ENCODE peak calls at places on chromosomes 7 and 10, in five cellular contexts. Y is tibial artery, W is coronary artery, L is stomach, D is lower lobe of right lung. I is an unnamed sample.

GRCh38 chr7:49112222-49112621 is 187.9 kb downstream of the CDC14C start:
- DNase-seq in Y (no peak), W (no peak), L (no peak), D (no peak), I (no peak)

GRCh38 chr7:151853896-151854807 is 22.8 kb downstream of the PRKAG2 start:
- DNase-seq in Y (peak), W (no peak), L (no peak), D (peak), I (no peak)

GRCh38 chr10:125261491-125262186 is 101.3 kb upstream of the CTBP2 start:
- DNase-seq in Y (no peak), W (no peak), L (no peak), D (no peak), I (no peak)

GRCh38 chr7:99767662-99768061 is 16.3 kb downstream of the CYP3A4 start:
- DNase-seq in Y (no peak), W (no peak), L (no peak), D (no peak), I (no peak)

GRCh38 chr10:124651402-124651887 is 92.7 kb downstream of the FAM53B start:
- DNase-seq in Y (no peak), W (no peak), L (no peak), D (no peak), I (no peak)

GRCh38 chr10:74071151-74071550 is 73.2 kb downstream of the VCL start:
- DNase-seq in Y (no peak), W (no peak), L (no peak), D (no peak), I (no peak)

GRCh38 chr10:78576276-78576675 is 492.5 kb upstream of the ZMIZ1 start:
- DNase-seq in Y (no peak), W (no peak), L (no peak), D (no peak), I (no peak)

GRCh38 chr7:102472126-102473041 is 6.3 kb downstream of the POLR2J start:
- DNase-seq in Y (peak), W (no peak), L (no peak), D (no peak), I (peak)

GRCh38 chr7:22865607-22865970 is 42.9 kb upstream of the TOMM7 start:
- DNase-seq in Y (no peak), W (no peak), L (no peak), D (no peak), I (no peak)

GRCh38 chr10:47450442-47450841 is 33.5 kb downstream of the ANXA8 start:
- DNase-seq in Y (no peak), W (peak), L (no peak), D (no peak), I (no peak)

GRCh38 chr7:76254781-76255180 is 47.7 kb upstream of the HSPB1 start:
- DNase-seq in Y (no peak), W (no peak), L (no peak), D (no peak), I (no peak)

GRCh38 chr7:149196151-149196704 is 882 bp downstream of the ZNF282 start:
- DNase-seq in Y (no peak), W (no peak), L (no peak), D (no peak), I (no peak)

GRCh38 chr10:986881-987634 is 1.2 kb upstream of the GTPBP4 start:
- DNase-seq in Y (no peak), W (no peak), L (no peak), D (no peak), I (no peak)

GRCh38 chr7:159094919-159095915 is 49.5 kb downstream of the VIPR2 start:
- DNase-seq in Y (no peak), W (peak), L (peak), D (no peak), I (no peak)

GRCh38 chr10:124652701-124653100 is 91.5 kb downstream of the FAM53B start:
- DNase-seq in Y (no peak), W (no peak), L (no peak), D (no peak), I (no peak)

GRCh38 chr10:47402681-47403301 is 18.7 kb upstream of the ZNF488 start:
- DNase-seq in Y (peak), W (no peak), L (no peak), D (peak), I (no peak)

GRCh38 chr10:46293832-46294640 is 7.2 kb downstream of the ANTXRL start:
- DNase-seq in Y (no peak), W (no peak), L (no peak), D (no peak), I (no peak)

GRCh38 chr7:94620703-94621118 is 35.2 kb downstream of the SGCE start:
- DNase-seq in Y (peak), W (peak), L (peak), D (peak), I (peak)

GRCh38 chr7:1671876-1672451 is 1.9 kb downstream of the ELFN1 start:
- DNase-seq in Y (peak), W (peak), L (no peak), D (peak), I (no peak)

GRCh38 chr7:129607471-129608120 is 3.9 kb upstream of the NRF1 start:
- DNase-seq in Y (no peak), W (no peak), L (no peak), D (no peak), I (peak)

GRCh38 chr10:59633063-59633462 is 76.6 kb downstream of the SLC16A9 start:
- DNase-seq in Y (no peak), W (no peak), L (no peak), D (no peak), I (no peak)

GRCh38 chr7:151537818-151538561 is 18.3 kb upstream of the RHEB start:
- DNase-seq in Y (no peak), W (no peak), L (no peak), D (no peak), I (no peak)

GRCh38 chr10:77478248-77478963 is 159.2 kb downstream of the KCNMA1 start:
- DNase-seq in Y (no peak), W (no peak), L (no peak), D (no peak), I (no peak)

GRCh38 chr10:119542990-119543813 is 683 bp upstream of the RGS10 start:
- DNase-seq in Y (peak), W (no peak), L (peak), D (peak), I (peak)

GRCh38 chr7:590731-591551 is 71.3 kb upstream of the PDGFA start:
- DNase-seq in Y (no peak), W (no peak), L (no peak), D (peak), I (no peak)

GRCh38 chr7:93574646-93575554 is at the start of gene CALCR:
- DNase-seq in Y (no peak), W (no peak), L (no peak), D (peak), I (no peak)

GRCh38 chr7:55296070-55296469 is 69.1 kb upstream of the LANCL2 start:
- DNase-seq in Y (no peak), W (no peak), L (no peak), D (no peak), I (no peak)

GRCh38 chr7:114823290-114823689 is 98.6 kb upstream of the MDFIC start:
- DNase-seq in Y (no peak), W (no peak), L (no peak), D (no peak), I (no peak)

GRCh38 chr10:58282615-58283014 is 13.7 kb downstream of the CISD1 start:
- DNase-seq in Y (no peak), W (no peak), L (no peak), D (no peak), I (no peak)

GRCh38 chr10:29063806-29064644 is 224.8 kb upstream of the LYZL1 start:
- DNase-seq in Y (no peak), W (no peak), L (no peak), D (no peak), I (no peak)
- TF ChIP-seq CTCF in Y (no peak), W (no peak), L (no peak), D (no peak), I (no peak)

GRCh38 chr7:101120315-101120714 is 6.6 kb upstream of the SERPINE1 start:
- DNase-seq in Y (no peak), W (peak), L (no peak), D (no peak), I (no peak)

GRCh38 chr7:101124376-101125056 is 2.4 kb upstream of the SERPINE1 start:
- DNase-seq in Y (no peak), W (no peak), L (no peak), D (no peak), I (no peak)

GRCh38 chr7:101122933-101123702 is 3.8 kb upstream of the SERPINE1 start:
- DNase-seq in Y (no peak), W (no peak), L (no peak), D (no peak), I (no peak)

GRCh38 chr7:101123703-101124068 is 3.2 kb upstream of the SERPINE1 start:
- DNase-seq in Y (no peak), W (no peak), L (no peak), D (no peak), I (no peak)

GRCh38 chr7:101121996-101122932 is 4.6 kb upstream of the SERPINE1 start:
- DNase-seq in Y (peak), W (peak), L (peak), D (peak), I (no peak)
- H3K4me3 ChIP-seq in Y (peak), W (peak), L (peak), D (peak), I (no peak)

GRCh38 chr7:144437370-144438191 is 34.1 kb upstream of the NOBOX start:
- DNase-seq in Y (peak), W (no peak), L (peak), D (no peak), I (peak)
- TF ChIP-seq CTCF in Y (peak), W (no peak), L (peak), D (peak), I (peak)

DNA sequence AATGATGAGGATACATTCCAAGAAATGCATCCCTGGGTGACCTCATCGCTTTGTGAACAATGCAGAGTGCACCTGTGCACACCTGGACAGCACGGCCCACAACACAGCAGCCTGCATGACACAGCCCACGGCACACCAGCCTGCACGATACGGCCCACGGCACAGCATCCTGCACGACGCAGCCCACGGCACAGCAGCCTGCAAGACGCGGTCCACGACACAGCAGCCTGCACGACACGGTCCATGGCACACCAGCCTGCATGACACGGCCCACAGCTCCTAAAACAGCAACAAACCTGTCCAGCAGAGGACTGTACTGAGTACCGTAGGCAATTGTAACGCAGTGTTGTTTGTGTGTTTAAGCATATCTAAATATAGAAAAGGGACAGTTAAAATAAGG is 134.7 kb upstream of the PPP2R2D start:
- DNase-seq in Y (no peak), W (no peak), L (no peak), D (no peak), I (no peak)
- H3K4me3 ChIP-seq in Y (no peak), W (no peak), L (no peak), D (no peak), I (no peak)

DNA sequence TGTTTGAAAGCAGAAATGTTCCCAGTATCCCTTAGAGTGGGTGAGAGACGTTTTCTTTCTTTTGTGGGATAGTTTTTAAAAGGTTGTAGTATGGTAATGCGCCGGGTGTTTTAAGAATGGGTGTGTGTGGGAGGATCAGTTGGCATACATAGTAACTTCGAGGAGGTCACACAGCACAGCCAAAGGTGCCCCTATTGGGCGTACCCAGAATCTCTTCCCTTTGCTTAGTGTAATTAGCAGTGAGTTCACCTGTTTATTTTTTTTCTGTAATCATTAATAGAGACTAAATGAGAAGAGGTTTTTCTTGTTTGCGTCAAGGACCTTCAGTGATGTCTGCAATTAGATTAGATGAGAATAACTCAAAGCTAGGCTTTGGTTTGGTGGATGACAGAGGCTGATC is 1.5 kb downstream of the PLEKHA8 start:
- DNase-seq in Y (no peak), W (no peak), L (no peak), D (no peak), I (no peak)
- TF ChIP-seq CTCF in Y (no peak), W (no peak), L (no peak), D (no peak), I (no peak)

GRCh38 chr10:72238392-72239175 is 22.5 kb upstream of the ASCC1 start:
- DNase-seq in Y (no peak), W (no peak), L (no peak), D (no peak), I (no peak)
- H3K4me3 ChIP-seq in Y (no peak), W (no peak), L (no peak), D (no peak), I (no peak)

GRCh38 chr7:50587737-50588136 is 22.5 kb upstream of the DDC start:
- DNase-seq in Y (no peak), W (no peak), L (no peak), D (no peak), I (no peak)

GRCh38 chr7:50590535-50590934 is 25.3 kb upstream of the DDC start:
- DNase-seq in Y (no peak), W (no peak), L (no peak), D (no peak), I (no peak)

GRCh38 chr7:50589362-50589761 is 24.2 kb upstream of the DDC start:
- DNase-seq in Y (no peak), W (no peak), L (no peak), D (no peak), I (no peak)

GRCh38 chr7:50591098-50591479 is 25.9 kb upstream of the DDC start:
- DNase-seq in Y (no peak), W (no peak), L (no peak), D (no peak), I (no peak)

DNA sequence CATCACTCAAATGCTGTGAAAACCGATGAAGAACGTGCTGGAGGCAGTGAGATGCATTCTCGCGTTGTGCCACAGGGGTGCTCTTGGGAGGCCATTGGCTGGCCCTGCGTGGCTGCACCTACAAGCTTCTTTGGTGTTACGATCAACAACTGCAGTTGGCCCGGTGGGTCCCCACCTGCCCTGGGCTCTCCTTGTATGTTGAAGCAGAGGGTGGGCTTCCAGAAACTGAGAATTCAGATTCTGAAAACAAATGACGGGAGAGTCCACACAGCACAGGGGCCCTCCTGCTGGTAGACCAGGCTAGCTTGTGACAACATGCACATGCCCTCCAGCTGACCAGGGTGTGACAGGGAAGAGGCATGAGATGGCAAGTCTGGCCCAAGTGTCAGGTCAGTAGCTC is 23.7 kb upstream of the DDC start:
- DNase-seq in Y (no peak), W (no peak), L (no peak), D (no peak), I (no peak)
- TF ChIP-seq CTCF in Y (no peak), W (no peak), L (no peak), D (no peak), I (peak)

DNA sequence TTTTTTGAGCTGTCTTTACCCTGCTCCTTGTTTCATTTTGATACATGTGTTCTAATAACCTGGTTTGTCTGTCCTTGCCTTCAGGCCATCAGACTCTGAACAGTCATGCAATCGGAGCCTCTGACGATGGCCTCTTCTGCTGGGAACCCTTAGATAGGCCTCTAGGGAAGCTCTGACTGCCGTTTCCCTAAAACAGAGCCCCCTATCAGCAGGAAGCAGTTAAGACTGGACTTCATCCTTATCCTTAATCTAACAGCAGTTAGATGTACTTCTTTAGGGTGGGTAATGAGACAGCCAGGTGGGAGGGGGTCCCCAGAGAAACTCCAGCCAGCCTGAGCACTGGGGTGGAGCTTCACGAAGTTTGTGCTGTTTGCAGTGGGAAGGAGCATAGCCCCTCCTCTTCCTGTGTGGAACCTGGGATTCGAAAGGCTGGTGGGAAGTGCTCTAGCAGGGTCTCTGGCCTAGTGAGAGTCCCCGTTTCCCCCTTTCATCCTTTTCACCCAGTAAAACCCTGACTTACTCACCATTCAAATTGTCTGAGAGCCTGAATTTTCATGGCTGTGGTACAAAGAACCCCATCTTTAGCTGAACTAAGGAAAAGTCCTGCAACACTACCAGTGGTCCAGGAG is 28.4 kb upstream of the SORCS3 start:
- DNase-seq in Y (no peak), W (no peak), L (no peak), D (no peak), I (no peak)
- H3K4me3 ChIP-seq in Y (no peak), W (no peak), L (no peak), D (no peak), I (no peak)

I was measured in BE2C.